ENCODE peak calls at places on chromosome 16, in eight cellular contexts. N, I, X, S, O, Y, T and B are unnamed samples.

GRCh38 chr16:25817295-25817694 is 125.5 kb downstream of the HS3ST4 start:
- DNase-seq in Y (no peak), N (no peak), S (no peak), O (no peak), X (no peak), T (no peak), I (no peak), B (no peak)

GRCh38 chr16:68999114-68999513 is 106.3 kb upstream of the HAS3 start:
- DNase-seq in S (no peak), N (no peak), T (no peak), I (no peak), X (no peak), Y (no peak), O (no peak), B (no peak)

GRCh38 chr16:71648921-71649320 is 22.9 kb downstream of the MARVELD3 start:
- DNase-seq in S (peak; percentile 62), Y (no peak), X (no peak), I (no peak), T (no peak), O (no peak), N (no peak), B (no peak)

GRCh38 chr16:14444979-14445810 is 184.9 kb downstream of the PARN start:
- DNase-seq in O (no peak), X (no peak), T (no peak), Y (no peak), I (no peak), S (no peak), N (no peak), B (no peak)

GRCh38 chr16:49281843-49282642 is 405 bp upstream of the CBLN1 start:
- DNase-seq in S (peak; percentile 97), N (peak; percentile 83), T (peak; percentile 92), I (peak; percentile 87), X (peak; percentile 77), Y (no peak), O (peak; percentile 97), B (no peak)

GRCh38 chr16:2482181-2483107 is 7.5 kb downstream of the TBC1D24 start:
- DNase-seq in X (no peak), S (no peak), T (no peak), N (peak; percentile 60), Y (no peak), O (peak; percentile 83), I (no peak), B (no peak)

GRCh38 chr16:77157346-77157745 is 33.6 kb upstream of the MON1B start:
- DNase-seq in O (no peak), S (no peak), Y (no peak), I (no peak), T (no peak), X (no peak), N (no peak), B (no peak)

GRCh38 chr16:85690469-85691064 is 1.8 kb upstream of the GINS2 start:
- DNase-seq in O (no peak), Y (no peak), X (no peak), T (no peak), S (no peak), N (no peak), I (no peak), B (no peak)

GRCh38 chr16:56629531-56629930 is 2.9 kb upstream of the MT1M start:
- DNase-seq in N (no peak), T (no peak), I (no peak), S (no peak), X (no peak), Y (no peak), O (no peak), B (no peak)

GRCh38 chr16:56631197-56631596 is 1.3 kb upstream of the MT1M start:
- DNase-seq in I (no peak), X (no peak), S (no peak), O (no peak), Y (no peak), T (no peak), N (no peak), B (no peak)

GRCh38 chr16:56631832-56632159 is 663 bp upstream of the MT1M start:
- DNase-seq in N (no peak), I (no peak), T (no peak), S (no peak), O (no peak), Y (no peak), X (no peak), B (no peak)

GRCh38 chr16:56628486-56629035 is 3.0 kb downstream of the MT1E start:
- DNase-seq in Y (no peak), X (no peak), T (no peak), S (no peak), O (no peak), N (no peak), I (no peak), B (no peak)

DNA sequence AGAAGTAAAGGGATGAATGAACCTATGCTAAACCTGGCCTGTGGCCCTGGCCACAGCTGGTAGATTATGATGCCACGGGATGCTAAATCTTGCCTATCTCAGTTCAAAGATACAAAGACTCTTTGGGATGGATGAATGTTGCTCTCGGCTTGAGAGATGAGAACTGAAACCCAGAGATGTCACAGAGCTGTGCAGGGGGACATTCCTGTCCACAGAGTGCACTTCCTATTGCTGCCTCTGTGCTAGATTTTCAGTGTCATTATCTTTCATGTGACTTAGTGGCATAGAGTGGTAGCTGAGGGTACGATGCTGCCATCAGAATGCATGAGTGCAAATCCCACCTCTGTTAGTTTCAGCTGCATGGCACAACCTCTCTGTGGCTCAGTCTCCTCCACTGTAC is 2.3 kb upstream of the MT1M start:
- DNase-seq in T (no peak), Y (no peak), N (no peak), S (no peak), X (no peak), O (no peak), I (no peak), B (no peak)
- H3K27me3 ChIP-seq in T (peaks cover 87% of the 10 kb centered on the region), Y (peaks cover 41% of the 10 kb centered on the region), N (peaks cover 17% of the 10 kb centered on the region), S (peaks cover 77% of the 10 kb centered on the region), X (peaks cover 37% of the 10 kb centered on the region), O (peaks cover 50% of the 10 kb centered on the region), I (peaks cover 22% of the 10 kb centered on the region), B (no peaks in the 10 kb centered on the region)

GRCh38 chr16:80447263-80447662 is 93.5 kb upstream of the DYNLRB2 start:
- DNase-seq in Y (no peak), X (no peak), T (no peak), O (no peak), N (no peak), S (no peak), I (no peak), B (no peak)

GRCh38 chr16:80436510-80436909 is 104.3 kb upstream of the DYNLRB2 start:
- DNase-seq in X (no peak), I (no peak), Y (no peak), O (no peak), T (no peak), S (no peak), N (no peak), B (no peak)

GRCh38 chr16:80437707-80438106 is 103.1 kb upstream of the DYNLRB2 start:
- DNase-seq in S (peak; percentile 44), T (peak; percentile 54), I (no peak), Y (no peak), X (no peak), O (no peak), N (no peak), B (no peak)

GRCh38 chr16:80440691-80441090 is 100.1 kb upstream of the DYNLRB2 start:
- DNase-seq in X (no peak), S (no peak), N (no peak), O (no peak), Y (no peak), T (no peak), I (no peak), B (no peak)

DNA sequence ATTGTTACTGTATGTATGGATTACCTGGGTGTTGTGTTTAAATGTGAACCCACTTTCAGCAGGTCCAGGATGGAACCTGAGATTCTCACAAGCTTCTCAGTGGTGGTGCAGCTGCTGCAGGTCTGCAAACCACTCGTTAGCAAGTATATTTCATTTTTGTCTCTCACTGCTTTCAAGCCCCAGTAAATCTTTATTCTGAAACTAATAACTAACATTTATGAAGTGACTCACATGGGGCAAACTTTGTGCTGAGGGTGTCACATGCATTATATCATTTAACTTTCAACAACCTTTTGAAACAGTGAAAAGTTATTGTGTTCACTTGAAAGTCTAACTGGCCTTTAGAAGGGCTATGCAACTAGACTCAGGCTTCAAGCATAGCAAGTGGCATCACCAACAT is 98.9 kb upstream of the DYNLRB2 start:
- DNase-seq in I (no peak), X (no peak), Y (no peak), T (no peak), O (no peak), S (no peak), N (no peak), B (no peak)
- H3K4me1 ChIP-seq in I (no peaks in the 10 kb centered on the region), X (no peaks in the 10 kb centered on the region), Y (no peaks in the 10 kb centered on the region), T (no peaks in the 10 kb centered on the region), O (no peaks in the 10 kb centered on the region), S (no peaks in the 10 kb centered on the region), N (no peaks in the 10 kb centered on the region), B (no peaks in the 10 kb centered on the region)

GRCh38 chr16:560221-560700 is at the start of gene PRR35:
- DNase-seq in T (no peak), Y (no peak), S (no peak), I (no peak), O (no peak), N (no peak), X (no peak), B (no peak)

GRCh38 chr16:557463-558297 is 2.5 kb upstream of the PRR35 start:
- DNase-seq in N (no peak), S (no peak), Y (no peak), T (no peak), X (no peak), O (no peak), I (no peak), B (no peak)

GRCh38 chr16:559411-560207 is 585 bp upstream of the PRR35 start:
- DNase-seq in T (no peak), N (no peak), O (no peak), I (no peak), S (peak; percentile 19), X (no peak), Y (no peak), B (no peak)

GRCh38 chr16:558298-559020 is 1.7 kb upstream of the PRR35 start:
- DNase-seq in O (no peak), X (no peak), I (peak; percentile 54), Y (no peak), T (no peak), S (no peak), N (peak; percentile 47), B (no peak)

GRCh38 chr16:559021-559380 is 1.2 kb upstream of the PRR35 start:
- DNase-seq in I (no peak), T (no peak), O (no peak), X (no peak), N (no peak), S (no peak), Y (no peak), B (no peak)
- H3K27me3 ChIP-seq in I (peaks cover 44% of the 10 kb centered on the region), T (peaks cover 2% of the 10 kb centered on the region), O (peaks cover 25% of the 10 kb centered on the region), X (peaks cover 70% of the 10 kb centered on the region), N (peaks cover 65% of the 10 kb centered on the region), S (peaks cover 10% of the 10 kb centered on the region), Y (peaks cover 3% of the 10 kb centered on the region), B (peaks cover 40% of the 10 kb centered on the region)

DNA sequence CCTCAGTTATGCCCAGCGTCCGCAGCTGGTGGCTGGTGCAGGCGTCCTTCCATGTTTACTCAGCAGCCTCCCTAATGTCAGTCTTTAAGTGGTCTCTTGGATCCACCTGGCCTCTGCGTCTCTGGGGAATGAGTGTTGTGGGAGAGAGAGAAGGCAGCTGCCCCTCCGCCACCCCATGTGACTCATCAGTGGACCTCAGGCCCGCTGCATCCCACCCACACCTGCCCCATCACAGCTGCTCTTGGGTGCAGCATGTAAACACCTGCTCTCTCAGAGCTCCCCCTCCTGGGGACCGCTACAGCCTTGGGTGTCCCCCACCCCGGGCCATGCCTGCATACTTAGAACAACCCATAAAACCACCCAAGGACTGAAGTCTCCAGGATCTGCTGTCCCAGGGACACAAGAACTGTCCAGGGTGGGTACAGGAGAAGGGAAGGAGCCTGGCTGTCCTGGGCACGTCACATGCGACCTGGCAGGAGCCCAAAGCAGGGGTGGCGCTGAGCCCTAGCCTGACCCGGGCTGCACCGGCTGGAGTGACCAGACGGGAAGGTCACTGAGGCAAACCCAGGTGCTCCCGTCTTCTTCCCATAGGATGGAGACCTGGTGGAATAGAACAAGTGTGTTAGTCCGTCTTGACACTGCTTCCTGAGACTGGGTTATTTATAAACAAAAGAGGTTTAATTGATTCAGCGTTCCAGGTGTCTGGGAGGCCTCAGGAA is 4.2 kb downstream of the C16orf90 start:
- DNase-seq in S (no peak), X (peak; percentile 57), T (no peak), Y (no peak), O (peak; percentile 63), N (no peak), I (no peak), B (no peak)
- H3K4me1 ChIP-seq in S (no peaks in the 10 kb centered on the region), X (peaks cover 5% of the 10 kb centered on the region), T (no peaks in the 10 kb centered on the region), Y (no peaks in the 10 kb centered on the region), O (peaks cover 18% of the 10 kb centered on the region), N (peaks cover 32% of the 10 kb centered on the region), I (peaks cover 19% of the 10 kb centered on the region), B (no peaks in the 10 kb centered on the region)